ENCODE peak calls at places on chromosomes 6 and 20, in six cellular contexts. One of them, this sample, is unnamed. For H3K4me1, the result is how much of the 10 kb centered on the place peaks cover.

GRCh38 chr20:17541996-17542395 is 10.8 kb upstream of the BFSP1 start:
- DNase-seq in SK-N-SH: no peak
- DNase-seq in MM.1S: no peak
- DNase-seq in PC-3: peak
- DNase-seq in HCT116: no peak
- DNase-seq in neural progenitor cell: no peak
- DNase-seq in this sample: peak

GRCh38 chr6:33317418-33317667 is 201 bp downstream of the ZBTB22 start:
- DNase-seq in MM.1S: no peak
- DNase-seq in neural progenitor cell: no peak
- DNase-seq in SK-N-SH: peak
- DNase-seq in HCT116: no peak
- DNase-seq in PC-3: no peak
- DNase-seq in this sample: no peak

GRCh38 chr20:10662661-10663458 is 10.9 kb downstream of the JAG1 start:
- DNase-seq in PC-3: no peak
- DNase-seq in neural progenitor cell: no peak
- DNase-seq in MM.1S: no peak
- DNase-seq in HCT116: no peak
- DNase-seq in SK-N-SH: no peak
- DNase-seq in this sample: no peak

GRCh38 chr20:32368930-32369329 is 10.8 kb downstream of the ASXL1 start:
- DNase-seq in neural progenitor cell: peak
- DNase-seq in SK-N-SH: no peak
- DNase-seq in PC-3: no peak
- DNase-seq in HCT116: no peak
- DNase-seq in MM.1S: peak
- DNase-seq in this sample: peak

GRCh38 chr20:64241061-64241460 is 14.5 kb upstream of the PCMTD2 start:
- DNase-seq in neural progenitor cell: no peak
- DNase-seq in HCT116: no peak
- DNase-seq in SK-N-SH: no peak
- DNase-seq in MM.1S: no peak
- DNase-seq in PC-3: no peak
- DNase-seq in this sample: no peak

GRCh38 chr6:77368660-77369313 is 94.5 kb downstream of the HTR1B start:
- DNase-seq in SK-N-SH: no peak
- DNase-seq in neural progenitor cell: peak
- DNase-seq in PC-3: no peak
- DNase-seq in MM.1S: peak
- DNase-seq in HCT116: peak
- DNase-seq in this sample: peak

GRCh38 chr6:41626917-41627316 is 11.4 kb upstream of the MDFI start:
- DNase-seq in neural progenitor cell: no peak
- DNase-seq in PC-3: no peak
- DNase-seq in MM.1S: no peak
- DNase-seq in HCT116: no peak
- DNase-seq in SK-N-SH: no peak
- DNase-seq in this sample: no peak

GRCh38 chr6:29653452-29654038 is 3.3 kb upstream of the MOG start:
- DNase-seq in neural progenitor cell: peak
- DNase-seq in MM.1S: peak
- DNase-seq in HCT116: peak
- DNase-seq in PC-3: peak
- DNase-seq in SK-N-SH: peak
- DNase-seq in this sample: peak

GRCh38 chr20:63534427-63534830 is 2.7 kb downstream of the PTK6 start:
- DNase-seq in neural progenitor cell: no peak
- DNase-seq in MM.1S: no peak
- DNase-seq in HCT116: no peak
- DNase-seq in SK-N-SH: peak
- DNase-seq in PC-3: no peak
- DNase-seq in this sample: no peak

GRCh38 chr20:32523613-32524218 is 61.4 kb downstream of the NOL4L start:
- DNase-seq in HCT116: no peak
- DNase-seq in neural progenitor cell: no peak
- DNase-seq in SK-N-SH: peak
- DNase-seq in PC-3: no peak
- DNase-seq in MM.1S: no peak
- DNase-seq in this sample: no peak

GRCh38 chr20:14012671-14013070 is 17.4 kb downstream of the MACROD2 start:
- DNase-seq in HCT116: no peak
- DNase-seq in neural progenitor cell: no peak
- DNase-seq in PC-3: no peak
- DNase-seq in MM.1S: no peak
- DNase-seq in SK-N-SH: no peak
- DNase-seq in this sample: no peak

GRCh38 chr6:157300436-157300835 is 22.9 kb downstream of the TMEM242 start:
- DNase-seq in SK-N-SH: no peak
- DNase-seq in HCT116: no peak
- DNase-seq in PC-3: no peak
- DNase-seq in MM.1S: no peak
- DNase-seq in neural progenitor cell: no peak
- DNase-seq in this sample: no peak

GRCh38 chr6:157300006-157300405 is 23.3 kb downstream of the TMEM242 start:
- DNase-seq in MM.1S: no peak
- DNase-seq in PC-3: no peak
- DNase-seq in neural progenitor cell: no peak
- DNase-seq in SK-N-SH: no peak
- DNase-seq in HCT116: no peak
- DNase-seq in this sample: no peak

GRCh38 chr6:157304840-157305675 is 18.3 kb downstream of the TMEM242 start:
- DNase-seq in HCT116: no peak
- DNase-seq in SK-N-SH: no peak
- DNase-seq in neural progenitor cell: no peak
- DNase-seq in PC-3: no peak
- DNase-seq in MM.1S: no peak
- DNase-seq in this sample: peak

GRCh38 chr6:157305676-157306653 is 17.4 kb downstream of the TMEM242 start:
- DNase-seq in PC-3: no peak
- DNase-seq in neural progenitor cell: no peak
- DNase-seq in MM.1S: no peak
- DNase-seq in HCT116: no peak
- DNase-seq in SK-N-SH: no peak
- DNase-seq in this sample: no peak

GRCh38 chr6:157302761-157303160 is 20.6 kb downstream of the TMEM242 start:
- DNase-seq in SK-N-SH: no peak
- DNase-seq in MM.1S: peak
- DNase-seq in neural progenitor cell: no peak
- DNase-seq in HCT116: no peak
- DNase-seq in PC-3: no peak
- DNase-seq in this sample: no peak
- H3K4me1 ChIP-seq in SK-N-SH: under half
- H3K4me1 ChIP-seq in MM.1S: under half
- H3K4me1 ChIP-seq in neural progenitor cell: under half
- H3K4me1 ChIP-seq in HCT116: under half
- H3K4me1 ChIP-seq in PC-3: under half
- H3K4me1 ChIP-seq in this sample: under half

GRCh38 chr6:153849072-153849759 is 189.8 kb upstream of the OPRM1 start:
- DNase-seq in HCT116: no peak
- DNase-seq in PC-3: no peak
- DNase-seq in SK-N-SH: no peak
- DNase-seq in neural progenitor cell: no peak
- DNase-seq in MM.1S: no peak
- DNase-seq in this sample: no peak
- H3K9ac ChIP-seq in HCT116: no peak
- H3K9ac ChIP-seq in PC-3: no peak
- H3K9ac ChIP-seq in SK-N-SH: no peak
- H3K9ac ChIP-seq in neural progenitor cell: no peak
- H3K9ac ChIP-seq in MM.1S: no peak
- H3K9ac ChIP-seq in this sample: no peak

DNA sequence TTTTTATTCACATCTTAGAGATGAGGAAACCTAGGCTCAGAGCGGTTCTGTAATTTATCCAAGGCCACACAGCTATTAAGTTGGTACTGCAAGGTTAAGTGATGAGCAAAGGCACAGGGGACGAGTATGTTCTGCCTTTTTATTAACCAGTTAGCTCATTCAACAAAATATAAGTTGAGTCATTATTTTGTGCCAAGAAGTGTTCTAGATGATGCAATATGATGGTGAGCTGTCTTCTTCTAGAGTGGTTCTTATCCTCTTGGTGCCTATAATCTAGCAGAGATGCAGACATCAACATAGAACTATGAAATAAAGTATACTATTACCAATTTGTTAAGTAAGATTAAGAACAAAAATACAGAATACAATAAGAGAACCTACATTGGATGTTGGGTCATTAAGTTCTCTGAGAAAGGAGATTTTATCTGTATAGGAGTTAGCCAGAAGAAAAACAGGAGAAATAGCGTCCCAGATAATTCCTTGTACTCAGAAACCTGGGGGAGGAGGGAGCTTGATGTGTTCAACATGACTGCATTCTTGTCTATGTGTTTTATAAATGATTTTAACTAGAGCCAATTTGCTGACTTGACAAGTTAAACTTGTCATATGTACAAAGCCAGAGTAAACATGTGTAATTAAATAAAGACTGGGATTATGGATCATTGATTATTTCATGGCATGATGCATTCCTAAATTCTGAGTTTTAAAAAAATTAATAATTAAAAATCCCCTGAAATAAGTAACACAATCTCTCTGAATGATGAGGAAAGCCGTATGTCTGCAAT is 122.3 kb downstream of the TBXT start:
- DNase-seq in SK-N-SH: no peak
- DNase-seq in HCT116: no peak
- DNase-seq in MM.1S: no peak
- DNase-seq in neural progenitor cell: no peak
- DNase-seq in PC-3: no peak
- DNase-seq in this sample: peak
- TF ChIP-seq EZH2phosphoT487 in SK-N-SH: no peak
- TF ChIP-seq EZH2phosphoT487 in HCT116: no peak
- TF ChIP-seq EZH2phosphoT487 in MM.1S: no peak
- TF ChIP-seq EZH2phosphoT487 in neural progenitor cell: no peak
- TF ChIP-seq EZH2phosphoT487 in PC-3: no peak
- TF ChIP-seq EZH2phosphoT487 in this sample: no peak

GRCh38 chr6:79399499-79399898 is 137.7 kb downstream of the LCA5 start:
- DNase-seq in SK-N-SH: no peak
- DNase-seq in PC-3: no peak
- DNase-seq in neural progenitor cell: peak
- DNase-seq in HCT116: no peak
- DNase-seq in MM.1S: no peak
- DNase-seq in this sample: no peak
- H3K4me1 ChIP-seq in SK-N-SH: under half
- H3K4me1 ChIP-seq in PC-3: under half
- H3K4me1 ChIP-seq in neural progenitor cell: under half
- H3K4me1 ChIP-seq in HCT116: under half
- H3K4me1 ChIP-seq in MM.1S: under half
- H3K4me1 ChIP-seq in this sample: under half

DNA sequence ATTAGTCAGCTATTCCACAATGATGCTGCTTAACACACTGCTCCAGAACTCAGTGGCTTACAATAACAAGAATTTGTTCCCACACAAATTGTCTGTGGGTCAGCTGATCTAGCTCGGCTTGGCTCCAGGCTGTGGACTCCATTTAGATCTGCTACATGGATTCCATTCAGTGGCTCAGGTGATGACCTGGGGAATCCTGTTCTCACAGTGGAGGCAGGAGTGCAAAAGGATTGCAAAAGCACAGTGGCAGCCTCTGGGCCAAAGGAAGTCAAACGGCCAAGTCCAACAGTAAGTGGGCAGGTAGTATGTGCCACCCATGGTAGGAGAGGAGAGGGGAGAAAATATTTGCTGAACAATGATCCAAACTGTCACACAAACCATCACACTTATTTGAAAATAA is 15.8 kb upstream of the LRRN4 start:
- DNase-seq in PC-3: no peak
- DNase-seq in MM.1S: no peak
- DNase-seq in HCT116: no peak
- DNase-seq in SK-N-SH: no peak
- DNase-seq in neural progenitor cell: no peak
- DNase-seq in this sample: no peak
- H3K9ac ChIP-seq in PC-3: no peak
- H3K9ac ChIP-seq in MM.1S: no peak
- H3K9ac ChIP-seq in HCT116: no peak
- H3K9ac ChIP-seq in SK-N-SH: no peak
- H3K9ac ChIP-seq in neural progenitor cell: no peak
- H3K9ac ChIP-seq in this sample: no peak

DNA sequence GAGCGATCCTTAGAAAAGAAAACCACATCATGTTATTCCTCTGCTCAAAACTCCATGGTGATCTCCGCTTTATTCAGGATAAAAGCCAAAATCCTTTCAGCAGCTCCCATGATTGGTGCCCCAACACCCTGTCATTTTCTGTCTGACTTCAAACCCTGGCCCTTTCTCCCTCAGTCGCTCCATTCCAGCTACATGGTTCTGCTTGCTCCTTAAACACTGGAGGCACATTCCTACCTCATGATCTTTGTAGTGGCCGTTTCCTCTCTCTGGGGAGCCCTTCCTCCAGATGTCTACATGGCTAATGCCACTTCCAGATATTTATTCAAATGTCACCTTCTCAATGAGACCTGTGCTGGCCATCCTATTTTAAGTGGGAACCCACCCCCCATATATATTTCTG is 100.8 kb downstream of the CAP2 start:
- DNase-seq in neural progenitor cell: no peak
- DNase-seq in HCT116: no peak
- DNase-seq in PC-3: no peak
- DNase-seq in MM.1S: no peak
- DNase-seq in SK-N-SH: no peak
- DNase-seq in this sample: no peak
- TF ChIP-seq EZH2phosphoT487 in neural progenitor cell: no peak
- TF ChIP-seq EZH2phosphoT487 in HCT116: no peak
- TF ChIP-seq EZH2phosphoT487 in PC-3: no peak
- TF ChIP-seq EZH2phosphoT487 in MM.1S: no peak
- TF ChIP-seq EZH2phosphoT487 in SK-N-SH: no peak
- TF ChIP-seq EZH2phosphoT487 in this sample: no peak

DNA sequence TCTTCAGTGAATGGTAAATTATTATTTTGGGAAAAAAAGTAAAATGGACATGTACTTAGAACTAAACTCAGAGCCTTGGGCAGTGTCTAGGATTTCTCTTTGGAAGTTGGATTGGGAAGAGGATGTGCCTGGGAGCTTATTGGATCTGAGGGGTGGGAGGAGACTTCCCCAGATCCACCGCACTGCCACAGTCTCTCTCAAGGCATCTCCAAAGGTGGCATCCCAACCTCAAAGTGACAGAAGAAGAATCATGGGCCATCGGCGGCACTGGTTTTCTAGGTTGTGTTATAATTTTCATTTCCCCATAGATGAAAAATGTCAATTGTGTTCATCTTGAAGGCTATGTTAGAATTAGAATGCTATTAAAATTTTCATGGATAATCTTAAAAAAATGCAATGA is 66.8 kb upstream of the CD93 start:
- DNase-seq in neural progenitor cell: no peak
- DNase-seq in SK-N-SH: no peak
- DNase-seq in PC-3: no peak
- DNase-seq in MM.1S: no peak
- DNase-seq in HCT116: no peak
- DNase-seq in this sample: no peak
- H3K4me1 ChIP-seq in neural progenitor cell: under half
- H3K4me1 ChIP-seq in SK-N-SH: under half
- H3K4me1 ChIP-seq in PC-3: under half
- H3K4me1 ChIP-seq in MM.1S: under half
- H3K4me1 ChIP-seq in HCT116: half or more
- H3K4me1 ChIP-seq in this sample: half or more

DNA sequence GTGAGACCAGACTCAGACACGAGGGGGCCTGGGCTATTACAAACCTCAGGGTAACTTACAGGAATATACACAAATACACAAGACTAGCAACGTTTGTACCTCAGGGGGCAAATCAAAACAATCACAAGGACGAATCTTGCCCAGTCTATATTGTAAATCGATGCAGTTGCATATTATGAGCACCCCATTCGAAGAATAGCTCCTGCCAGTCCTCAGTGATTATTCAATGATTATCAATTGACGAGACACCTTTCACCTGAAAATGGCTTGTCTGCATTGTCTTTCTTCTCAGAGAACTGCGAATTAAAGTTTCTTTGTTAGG is 24.6 kb upstream of the MAP3K7 start:
- DNase-seq in HCT116: no peak
- DNase-seq in SK-N-SH: no peak
- DNase-seq in MM.1S: no peak
- DNase-seq in PC-3: no peak
- DNase-seq in neural progenitor cell: no peak
- DNase-seq in this sample: no peak
- H3K9ac ChIP-seq in HCT116: no peak
- H3K9ac ChIP-seq in SK-N-SH: no peak
- H3K9ac ChIP-seq in MM.1S: no peak
- H3K9ac ChIP-seq in PC-3: no peak
- H3K9ac ChIP-seq in neural progenitor cell: no peak
- H3K9ac ChIP-seq in this sample: no peak